ENCODE peak calls at places on chromosomes 16 and 17, in five cellular contexts. One of them, this sample, is unnamed.

GRCh38 chr17:29158515-29159275 is 21.5 kb downstream of the MYO18A start:
- DNase-seq in heart left ventricle: no peak
- DNase-seq in uterus: no peak
- DNase-seq in left ventricle myocardium inferior: no peak
- DNase-seq in mucosa of descending colon: no peak
- DNase-seq in this sample: peak; percentile 45

GRCh38 chr16:30032083-30032819 is 1.2 kb upstream of the TLCD3B start:
- DNase-seq in uterus: no peak
- DNase-seq in mucosa of descending colon: no peak
- DNase-seq in left ventricle myocardium inferior: no peak
- DNase-seq in heart left ventricle: no peak
- DNase-seq in this sample: peak; percentile 46

GRCh38 chr17:9473716-9474115 is 101.9 kb downstream of the STX8 start:
- DNase-seq in uterus: no peak
- DNase-seq in left ventricle myocardium inferior: no peak
- DNase-seq in heart left ventricle: no peak
- DNase-seq in mucosa of descending colon: no peak
- DNase-seq in this sample: no peak

GRCh38 chr17:14719942-14720341 is 419.1 kb downstream of the HS3ST3B1 start:
- DNase-seq in uterus: no peak
- DNase-seq in mucosa of descending colon: no peak
- DNase-seq in heart left ventricle: no peak
- DNase-seq in left ventricle myocardium inferior: no peak
- DNase-seq in this sample: no peak

GRCh38 chr17:55420067-55420775 is 1.4 kb downstream of the MMD start:
- DNase-seq in mucosa of descending colon: no peak
- DNase-seq in heart left ventricle: peak; percentile 30
- DNase-seq in uterus: no peak
- DNase-seq in left ventricle myocardium inferior: no peak
- DNase-seq in this sample: peak; percentile 20

GRCh38 chr16:51442140-51442539 is 291.1 kb upstream of the SALL1 start:
- DNase-seq in left ventricle myocardium inferior: no peak
- DNase-seq in mucosa of descending colon: no peak
- DNase-seq in uterus: no peak
- DNase-seq in heart left ventricle: no peak
- DNase-seq in this sample: no peak

GRCh38 chr17:82631544-82631943 is 16.7 kb downstream of the WDR45B start:
- DNase-seq in heart left ventricle: no peak
- DNase-seq in uterus: no peak
- DNase-seq in mucosa of descending colon: no peak
- DNase-seq in left ventricle myocardium inferior: no peak
- DNase-seq in this sample: no peak

GRCh38 chr17:34852141-34852540 is 109.1 kb downstream of the CCT6B start:
- DNase-seq in mucosa of descending colon: no peak
- DNase-seq in heart left ventricle: no peak
- DNase-seq in left ventricle myocardium inferior: no peak
- DNase-seq in uterus: no peak
- DNase-seq in this sample: no peak

GRCh38 chr17:6525731-6526130 is 30.6 kb downstream of the PITPNM3 start:
- DNase-seq in heart left ventricle: no peak
- DNase-seq in uterus: no peak
- DNase-seq in mucosa of descending colon: no peak
- DNase-seq in left ventricle myocardium inferior: no peak
- DNase-seq in this sample: no peak

GRCh38 chr16:75227361-75228142 is 8.8 kb downstream of the CTRB1 start:
- DNase-seq in left ventricle myocardium inferior: no peak
- DNase-seq in heart left ventricle: no peak
- DNase-seq in uterus: peak; percentile 22
- DNase-seq in mucosa of descending colon: no peak
- DNase-seq in this sample: peak; percentile 76

GRCh38 chr17:82745524-82745923 is 6.3 kb upstream of the TBCD start:
- DNase-seq in mucosa of descending colon: peak; percentile 4
- DNase-seq in left ventricle myocardium inferior: no peak
- DNase-seq in heart left ventricle: no peak
- DNase-seq in uterus: no peak
- DNase-seq in this sample: no peak

GRCh38 chr17:76278952-76279741 is 14.0 kb downstream of the UBALD2 start:
- DNase-seq in uterus: peak; percentile 85
- DNase-seq in left ventricle myocardium inferior: peak; percentile 89
- DNase-seq in mucosa of descending colon: peak; percentile 88
- DNase-seq in heart left ventricle: peak; percentile 85
- DNase-seq in this sample: peak; percentile 93

GRCh38 chr17:35865412-35866355 is 3.0 kb downstream of the HEATR9 start:
- DNase-seq in left ventricle myocardium inferior: no peak
- DNase-seq in mucosa of descending colon: no peak
- DNase-seq in uterus: no peak
- DNase-seq in heart left ventricle: no peak
- DNase-seq in this sample: no peak

GRCh38 chr16:29694384-29695195 is 15.6 kb downstream of the QPRT start:
- DNase-seq in uterus: peak; percentile 21
- DNase-seq in mucosa of descending colon: peak; percentile 46
- DNase-seq in heart left ventricle: no peak
- DNase-seq in left ventricle myocardium inferior: no peak
- DNase-seq in this sample: no peak

GRCh38 chr17:15092762-15093161 is 172.4 kb downstream of the PMP22 start:
- DNase-seq in left ventricle myocardium inferior: no peak
- DNase-seq in uterus: no peak
- DNase-seq in mucosa of descending colon: no peak
- DNase-seq in heart left ventricle: no peak
- DNase-seq in this sample: no peak

GRCh38 chr16:3022697-3023414 is 886 bp downstream of the HCFC1R1 start:
- DNase-seq in uterus: peak; percentile 46
- DNase-seq in mucosa of descending colon: peak; percentile 69
- DNase-seq in heart left ventricle: peak; percentile 72
- DNase-seq in left ventricle myocardium inferior: no peak
- DNase-seq in this sample: peak; percentile 51

GRCh38 chr16:27684047-27684446 is 134.1 kb downstream of the KATNIP start:
- DNase-seq in left ventricle myocardium inferior: no peak
- DNase-seq in mucosa of descending colon: no peak
- DNase-seq in heart left ventricle: no peak
- DNase-seq in uterus: no peak
- DNase-seq in this sample: no peak

GRCh38 chr17:17403899-17404576 is 72.8 kb upstream of the MED9 start:
- DNase-seq in mucosa of descending colon: peak; percentile 80
- DNase-seq in left ventricle myocardium inferior: no peak
- DNase-seq in uterus: no peak
- DNase-seq in heart left ventricle: no peak
- DNase-seq in this sample: peak; percentile 25

GRCh38 chr17:7177954-7178477 is 1.2 kb downstream of the ASGR1 start:
- DNase-seq in mucosa of descending colon: no peak
- DNase-seq in left ventricle myocardium inferior: no peak
- DNase-seq in heart left ventricle: no peak
- DNase-seq in uterus: no peak
- DNase-seq in this sample: peak; percentile 27

GRCh38 chr16:4180511-4180910 is 61.4 kb downstream of the SRL start:
- DNase-seq in mucosa of descending colon: no peak
- DNase-seq in uterus: no peak
- DNase-seq in heart left ventricle: no peak
- DNase-seq in left ventricle myocardium inferior: no peak
- DNase-seq in this sample: no peak

GRCh38 chr17:5793899-5794298 is 209.6 kb upstream of the NLRP1 start:
- DNase-seq in left ventricle myocardium inferior: no peak
- DNase-seq in mucosa of descending colon: no peak
- DNase-seq in uterus: no peak
- DNase-seq in heart left ventricle: no peak
- DNase-seq in this sample: no peak

GRCh38 chr16:29974291-29975133 is 844 bp downstream of the TAOK2 start:
- DNase-seq in mucosa of descending colon: no peak
- DNase-seq in heart left ventricle: peak; percentile 73
- DNase-seq in uterus: peak; percentile 49
- DNase-seq in left ventricle myocardium inferior: no peak
- DNase-seq in this sample: no peak

GRCh38 chr17:57433396-57433944 is 177.1 kb downstream of the MSI2 start:
- DNase-seq in uterus: no peak
- DNase-seq in left ventricle myocardium inferior: no peak
- DNase-seq in heart left ventricle: no peak
- DNase-seq in mucosa of descending colon: no peak
- DNase-seq in this sample: no peak

GRCh38 chr17:68616334-68616733 is 15.2 kb upstream of the FAM20A start:
- DNase-seq in left ventricle myocardium inferior: no peak
- DNase-seq in uterus: no peak
- DNase-seq in mucosa of descending colon: no peak
- DNase-seq in heart left ventricle: no peak
- DNase-seq in this sample: no peak

GRCh38 chr16:67885545-67885944 is 860 bp downstream of the NRN1L start:
- DNase-seq in heart left ventricle: no peak
- DNase-seq in mucosa of descending colon: no peak
- DNase-seq in left ventricle myocardium inferior: no peak
- DNase-seq in uterus: no peak
- DNase-seq in this sample: no peak

DNA sequence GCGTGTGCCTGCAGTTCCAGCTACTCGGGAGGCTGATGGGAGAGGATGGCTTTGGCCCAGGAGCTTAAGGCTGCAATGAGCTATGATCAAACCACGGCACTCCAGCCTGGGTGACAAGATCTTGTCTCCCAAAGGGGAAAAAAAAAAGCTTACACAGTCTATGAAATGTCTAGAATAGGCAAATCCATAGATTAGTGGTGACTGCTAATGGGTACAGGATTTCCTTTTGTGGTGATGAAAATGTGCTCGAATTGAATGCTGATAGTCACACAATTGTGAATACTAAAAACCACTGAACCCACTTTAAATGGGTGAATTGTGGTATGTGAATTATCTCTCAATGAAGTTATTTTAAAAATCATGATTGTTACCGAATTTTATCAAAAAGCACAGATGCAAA is 14.9 kb downstream of the USP7 start:
- DNase-seq in mucosa of descending colon: no peak
- DNase-seq in left ventricle myocardium inferior: no peak
- DNase-seq in heart left ventricle: no peak
- DNase-seq in uterus: no peak
- DNase-seq in this sample: no peak
- H3K4me1 ChIP-seq in mucosa of descending colon: peaks cover 94% of the 10 kb centered on the region
- H3K4me1 ChIP-seq in left ventricle myocardium inferior: peaks cover 94% of the 10 kb centered on the region
- H3K4me1 ChIP-seq in heart left ventricle: peaks cover 47% of the 10 kb centered on the region
- H3K4me1 ChIP-seq in uterus: peaks cover 5% of the 10 kb centered on the region
- H3K4me1 ChIP-seq in this sample: peaks cover 77% of the 10 kb centered on the region

DNA sequence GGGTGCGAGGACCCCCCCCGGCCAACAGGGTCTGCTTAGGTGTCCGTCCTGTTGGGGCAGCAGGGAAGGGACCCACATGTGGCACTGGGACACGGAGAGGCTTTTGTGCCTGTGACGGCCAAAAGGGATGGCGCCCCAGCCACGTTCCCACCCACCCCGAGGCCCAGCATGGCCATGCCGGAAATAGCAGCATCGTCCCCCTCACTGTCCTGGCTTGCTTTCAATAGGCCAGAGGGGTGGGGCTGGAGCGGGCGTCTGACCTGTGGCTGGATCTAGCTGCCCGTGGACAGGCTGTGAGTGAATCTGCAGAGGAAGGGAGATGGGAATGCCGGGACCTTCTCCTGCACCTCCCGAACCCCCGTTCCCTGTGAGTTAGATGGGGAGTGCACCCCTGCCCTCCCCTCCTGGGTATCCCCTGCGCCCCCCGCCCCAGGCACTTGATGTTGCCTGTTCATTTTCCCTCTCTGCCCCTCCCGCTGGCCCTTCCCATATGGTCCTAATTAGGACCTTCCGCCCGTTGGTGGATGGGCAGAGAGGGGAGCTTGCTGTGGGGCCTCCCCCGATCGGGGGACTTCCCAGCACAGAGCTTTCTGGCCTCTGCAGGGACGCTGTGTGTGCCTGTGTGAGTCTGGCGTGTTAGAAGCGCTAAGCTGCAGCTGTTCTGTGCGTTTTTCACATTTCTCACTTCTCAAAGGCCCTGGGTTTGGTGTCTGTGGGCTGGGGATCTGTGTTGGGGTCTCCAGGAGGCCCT is 292.8 kb downstream of the SEC14L1 start:
- DNase-seq in uterus: peak; percentile 69
- DNase-seq in left ventricle myocardium inferior: peak; percentile 67
- DNase-seq in mucosa of descending colon: no peak
- DNase-seq in heart left ventricle: peak; percentile 69
- DNase-seq in this sample: no peak
- H3K4me1 ChIP-seq in uterus: peaks cover 34% of the 10 kb centered on the region
- H3K4me1 ChIP-seq in left ventricle myocardium inferior: peaks cover 98% of the 10 kb centered on the region
- H3K4me1 ChIP-seq in mucosa of descending colon: peaks cover 52% of the 10 kb centered on the region
- H3K4me1 ChIP-seq in heart left ventricle: peaks cover 84% of the 10 kb centered on the region
- H3K4me1 ChIP-seq in this sample: peaks cover 40% of the 10 kb centered on the region

GRCh38 chr16:588639-588888 is 1.3 kb upstream of the RAB40C start:
- DNase-seq in left ventricle myocardium inferior: no peak
- DNase-seq in mucosa of descending colon: peak; percentile 80
- DNase-seq in heart left ventricle: no peak
- DNase-seq in uterus: no peak
- DNase-seq in this sample: peak; percentile 62
- H3K4me1 ChIP-seq in left ventricle myocardium inferior: peaks cover 77% of the 10 kb centered on the region
- H3K4me1 ChIP-seq in mucosa of descending colon: peaks cover 39% of the 10 kb centered on the region
- H3K4me1 ChIP-seq in heart left ventricle: peaks cover 14% of the 10 kb centered on the region
- H3K4me1 ChIP-seq in uterus: no peaks in the 10 kb centered on the region
- H3K4me1 ChIP-seq in this sample: peaks cover 70% of the 10 kb centered on the region

DNA sequence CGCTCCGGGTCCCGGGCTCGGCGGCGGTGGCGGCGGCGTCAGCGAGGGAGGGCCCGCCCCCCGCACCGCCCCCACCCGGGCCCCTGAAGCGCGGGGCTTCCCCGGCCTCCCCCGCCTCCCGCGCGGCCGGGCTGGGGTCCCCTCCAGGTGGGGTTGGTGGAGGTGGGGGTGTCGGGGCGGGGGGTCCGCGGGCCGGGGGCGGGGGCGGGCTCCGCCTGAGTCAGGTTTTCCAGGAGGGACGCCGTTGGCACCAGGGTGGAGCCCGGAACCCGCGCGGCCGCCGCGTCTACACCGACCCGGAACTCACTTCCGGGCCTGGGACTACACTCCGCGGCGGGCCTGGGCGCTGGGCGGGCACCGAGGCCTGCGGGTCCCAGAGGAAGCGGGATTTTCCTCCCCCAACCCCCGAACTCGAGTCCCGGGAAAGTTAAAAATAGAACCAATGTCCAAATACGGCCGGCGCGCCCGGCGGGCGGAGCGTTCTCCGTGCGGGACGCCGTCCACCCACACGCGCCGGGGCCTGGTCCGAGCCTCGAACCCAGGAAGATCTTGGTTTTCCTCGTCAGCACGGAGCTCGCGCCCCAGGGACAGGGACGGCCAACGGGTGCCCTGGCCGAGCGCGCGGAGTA is 6.6 kb downstream of the MYO1C start:
- DNase-seq in uterus: peak; percentile 72
- DNase-seq in heart left ventricle: peak; percentile 85
- DNase-seq in left ventricle myocardium inferior: peak; percentile 80
- DNase-seq in mucosa of descending colon: peak; percentile 88
- DNase-seq in this sample: peak; percentile 68
- H3K4me1 ChIP-seq in uterus: no peaks in the 10 kb centered on the region
- H3K4me1 ChIP-seq in heart left ventricle: peaks cover 45% of the 10 kb centered on the region
- H3K4me1 ChIP-seq in left ventricle myocardium inferior: peaks cover 92% of the 10 kb centered on the region
- H3K4me1 ChIP-seq in mucosa of descending colon: peaks cover 35% of the 10 kb centered on the region
- H3K4me1 ChIP-seq in this sample: peaks cover 68% of the 10 kb centered on the region

DNA sequence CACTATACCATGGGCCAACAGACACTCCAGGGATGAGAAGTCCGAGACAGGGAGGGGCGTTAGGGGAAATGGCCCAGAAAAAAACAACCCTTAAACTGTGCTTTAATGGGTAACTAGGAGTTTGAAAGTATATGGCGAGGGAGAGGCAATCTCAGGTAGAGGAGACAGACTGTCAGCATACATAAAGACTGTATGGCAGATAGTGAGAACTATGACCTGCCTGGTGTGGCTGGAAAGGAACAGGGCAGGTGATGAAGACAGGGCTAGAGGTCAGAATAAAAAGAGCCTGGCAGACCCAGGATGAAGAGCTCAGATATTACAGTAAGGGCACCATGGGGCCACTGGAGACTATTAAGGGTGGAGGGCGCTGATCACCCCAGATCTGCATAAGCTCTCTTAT is 8.1 kb downstream of the ZZEF1 start:
- DNase-seq in mucosa of descending colon: no peak
- DNase-seq in heart left ventricle: no peak
- DNase-seq in left ventricle myocardium inferior: no peak
- DNase-seq in uterus: no peak
- DNase-seq in this sample: no peak
- H3K4me1 ChIP-seq in mucosa of descending colon: peaks cover 60% of the 10 kb centered on the region
- H3K4me1 ChIP-seq in heart left ventricle: peaks cover 28% of the 10 kb centered on the region
- H3K4me1 ChIP-seq in left ventricle myocardium inferior: peaks cover 70% of the 10 kb centered on the region
- H3K4me1 ChIP-seq in uterus: no peaks in the 10 kb centered on the region
- H3K4me1 ChIP-seq in this sample: peaks cover 67% of the 10 kb centered on the region

GRCh38 chr16:55482056-55482455 is 3.1 kb downstream of the MMP2 start:
- DNase-seq in uterus: no peak
- DNase-seq in heart left ventricle: no peak
- DNase-seq in mucosa of descending colon: no peak
- DNase-seq in left ventricle myocardium inferior: no peak
- DNase-seq in this sample: no peak
- H3K4me1 ChIP-seq in uterus: no peaks in the 10 kb centered on the region
- H3K4me1 ChIP-seq in heart left ventricle: peaks cover 6% of the 10 kb centered on the region
- H3K4me1 ChIP-seq in mucosa of descending colon: no peaks in the 10 kb centered on the region
- H3K4me1 ChIP-seq in left ventricle myocardium inferior: peaks cover 50% of the 10 kb centered on the region
- H3K4me1 ChIP-seq in this sample: peaks cover 22% of the 10 kb centered on the region